ENCODE peak calls at places on chromosomes 4 and X, in seven cellular contexts. N is fibroblast of the aortic adventitia; E is GM10248; S is left ventricle myocardium inferior; W is gastrocnemius medialis; I is activated CD8-positive, alpha-beta T cell treated with anti-CD3 and anti-CD28 coated beads for 36 hours; B is kidney epithelial cell. L is an unnamed sample.

GRCh38 chr4:83250666-83251065 is 33.9 kb downstream of the COQ2 start:
- DNase-seq in S (no peak), B (no peak), E (no peak), I (no peak), W (no peak), N (no peak), L (no peak)

GRCh38 chrX:1899841-1900240 is 285.0 kb downstream of the ASMT start:
- DNase-seq in I (no peak), N (no peak), S (no peak), E (no peak), W (no peak), B (no peak), L (no peak)

GRCh38 chr4:10461091-10461849 is 4.0 kb upstream of the ZNF518B start:
- DNase-seq in S (peak), W (no peak), I (peak), E (peak), N (peak), B (no peak), L (peak)

GRCh38 chr4:38230121-38230728 is 270.0 kb downstream of the PTTG2 start:
- DNase-seq in W (no peak), E (no peak), I (no peak), B (no peak), S (no peak), N (no peak), L (no peak)

GRCh38 chr4:68617003-68617698 is 41.0 kb upstream of the UGT2B17 start:
- DNase-seq in B (no peak), I (no peak), S (no peak), W (no peak), N (no peak), E (peak), L (no peak)

GRCh38 chr4:101806914-101807313 is 16.4 kb downstream of the BANK1 start:
- DNase-seq in I (no peak), N (peak), E (peak), B (peak), S (no peak), W (no peak), L (no peak)

GRCh38 chr4:100189820-100190642 is at the start of gene DDIT4L:
- DNase-seq in N (peak), I (peak), W (peak), E (peak), S (peak), B (no peak), L (no peak)

GRCh38 chrX:29952016-29952415 is 263.3 kb upstream of the MAGEB2 start:
- DNase-seq in E (no peak), N (peak), W (no peak), S (no peak), I (no peak), B (no peak), L (no peak)

GRCh38 chr4:166293551-166293950 is 420.5 kb downstream of the TLL1 start:
- DNase-seq in N (peak), I (no peak), B (no peak), S (no peak), E (no peak), W (no peak), L (no peak)

GRCh38 chr4:5955201-5955821 is 62.4 kb upstream of the CRMP1 start:
- DNase-seq in E (no peak), S (no peak), B (no peak), N (no peak), I (no peak), W (no peak), L (no peak)

GRCh38 chrX:38008658-38009057 is 2.3 kb downstream of the SYTL5 start:
- DNase-seq in N (no peak), B (no peak), I (no peak), S (no peak), E (no peak), W (no peak), L (no peak)

GRCh38 chr4:174192943-174193342 is 90.5 kb downstream of the FBXO8 start:
- DNase-seq in S (no peak), B (no peak), I (no peak), N (no peak), E (no peak), W (no peak), L (no peak)

GRCh38 chr4:155442267-155443105 is 65.7 kb upstream of the MAP9 start:
- DNase-seq in S (peak), I (peak), N (peak), B (no peak), E (peak), W (peak), L (peak)

GRCh38 chr4:84750260-84750955 is 167.5 kb downstream of the CDS1 start:
- DNase-seq in E (peak), B (peak), N (peak), W (no peak), S (no peak), I (no peak), L (peak)

GRCh38 chr4:24794916-24795665 is at the start of gene SOD3:
- DNase-seq in E (no peak), S (peak), B (peak), W (peak), N (peak), I (no peak), L (peak)

GRCh38 chr4:100984901-100985300 is 362.4 kb downstream of the PPP3CA start:
- DNase-seq in S (no peak), W (no peak), B (peak), N (peak), I (no peak), E (no peak), L (peak)

GRCh38 chrX:149950681-149951080 is 12.4 kb upstream of the EOLA2 start:
- DNase-seq in B (no peak), W (no peak), S (no peak), E (peak), I (peak), N (peak), L (peak)

GRCh38 chrX:3550160-3550765 is 163.2 kb downstream of the PRKX start:
- DNase-seq in N (peak), W (no peak), S (no peak), E (no peak), I (no peak), B (no peak), L (no peak)

GRCh38 chrX:47169726-47170515 is 23.7 kb upstream of the UBA1 start:
- DNase-seq in N (peak), B (no peak), S (peak), W (no peak), I (no peak), E (no peak), L (peak)

GRCh38 chrX:49910344-49910743 is 12.1 kb upstream of the CLCN5 start:
- DNase-seq in N (no peak), S (no peak), E (no peak), W (no peak), B (no peak), I (peak), L (no peak)

GRCh38 chrX:153766871-153767673 is 3.0 kb downstream of the PLXNB3 start:
- DNase-seq in B (no peak), W (peak), E (no peak), S (no peak), I (no peak), N (no peak), L (no peak)

GRCh38 chr4:73897380-73898136 is 28.4 kb downstream of the CXCL1 start:
- DNase-seq in W (no peak), N (peak), E (no peak), I (no peak), B (no peak), S (no peak), L (peak)

GRCh38 chr4:11548529-11549176 is 120.0 kb upstream of the HS3ST1 start:
- DNase-seq in N (no peak), I (peak), W (no peak), S (no peak), B (peak), E (no peak), L (no peak)

GRCh38 chrX:34886011-34886410 is 56.6 kb upstream of the FAM47B start:
- DNase-seq in W (no peak), E (no peak), S (no peak), I (no peak), B (no peak), N (peak), L (no peak)

GRCh38 chr4:152094851-152095700 is 334.3 kb upstream of the GATB start:
- DNase-seq in W (no peak), S (no peak), B (no peak), N (peak), E (no peak), I (no peak), L (peak)

GRCh38 chr4:56995525-56995924 is 16.8 kb downstream of the POLR2B start:
- DNase-seq in E (no peak), N (peak), W (peak), I (no peak), S (peak), B (no peak), L (peak)

GRCh38 chr4:41076481-41076880 is 137.9 kb downstream of the APBB2 start:
- DNase-seq in S (no peak), W (no peak), I (no peak), N (no peak), B (no peak), E (no peak), L (no peak)

GRCh38 chr4:187475901-187476300 is 519.7 kb upstream of the ZFP42 start:
- DNase-seq in S (no peak), W (no peak), E (no peak), B (no peak), I (no peak), N (no peak), L (no peak)

GRCh38 chr4:145734576-145735329 is 54.8 kb downstream of the C4orf51 start:
- DNase-seq in S (no peak), I (no peak), B (peak), N (peak), W (peak), E (peak), L (peak)

GRCh38 chr4:5708829-5709680 is 696 bp upstream of the EVC2 start:
- DNase-seq in N (no peak), W (no peak), I (no peak), S (no peak), B (no peak), E (no peak), L (no peak)

GRCh38 chr4:2357821-2358745 is 60.4 kb downstream of the ZFYVE28 start:
- DNase-seq in S (no peak), E (no peak), W (no peak), B (no peak), I (no peak), N (no peak), L (no peak)

GRCh38 chrX:9786839-9787635 is 808 bp downstream of the SHROOM2 start:
- DNase-seq in N (no peak), E (no peak), I (no peak), S (no peak), W (no peak), B (no peak), L (no peak)

GRCh38 chr4:120692964-120693363 is 229.6 kb downstream of the PRDM5 start:
- DNase-seq in W (no peak), B (peak), S (no peak), N (peak), I (no peak), E (no peak), L (peak)

DNA sequence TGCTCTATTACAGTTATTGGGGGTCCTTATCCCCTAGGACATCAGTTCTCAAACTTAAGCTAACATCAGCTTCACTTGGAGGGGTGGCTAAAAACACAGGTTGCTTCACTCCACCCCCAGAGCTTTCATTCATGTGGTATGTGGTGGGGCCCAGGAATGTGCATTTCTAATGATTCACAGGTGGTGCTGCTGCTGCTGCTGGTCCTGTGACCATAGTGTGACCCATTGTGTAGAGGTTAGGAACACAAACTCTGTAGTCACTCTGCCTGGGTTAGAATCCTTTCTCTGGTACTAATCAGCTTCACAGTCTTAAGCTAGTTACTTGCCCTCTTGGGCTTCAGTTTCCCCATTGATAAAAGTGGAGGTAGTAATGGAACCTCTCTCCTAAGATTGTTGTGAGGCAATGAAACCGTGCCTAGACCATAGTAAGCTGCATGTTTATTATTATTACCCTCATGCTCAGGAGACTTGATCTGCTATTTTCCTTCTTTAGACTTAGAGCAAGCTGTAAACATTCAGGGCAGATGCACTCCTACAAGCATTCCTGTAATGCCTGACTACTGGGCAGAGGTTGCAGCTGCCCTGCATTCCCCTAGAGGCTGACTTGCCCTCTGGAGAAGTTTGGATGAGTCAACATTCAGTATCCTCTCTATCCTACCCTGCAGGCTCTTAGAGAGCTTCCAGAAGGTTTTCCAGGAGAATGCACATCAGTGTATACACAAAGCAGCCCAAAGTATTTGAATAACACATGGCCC is 94.1 kb upstream of the ACSL4 start:
- DNase-seq in W (no peak), N (peak), S (no peak), I (peak), B (peak), E (no peak), L (peak)
- TF ChIP-seq CTCF in W (no peak), N (no peak), S (no peak), I (no peak), B (no peak), E (no peak), L (peak)

DNA sequence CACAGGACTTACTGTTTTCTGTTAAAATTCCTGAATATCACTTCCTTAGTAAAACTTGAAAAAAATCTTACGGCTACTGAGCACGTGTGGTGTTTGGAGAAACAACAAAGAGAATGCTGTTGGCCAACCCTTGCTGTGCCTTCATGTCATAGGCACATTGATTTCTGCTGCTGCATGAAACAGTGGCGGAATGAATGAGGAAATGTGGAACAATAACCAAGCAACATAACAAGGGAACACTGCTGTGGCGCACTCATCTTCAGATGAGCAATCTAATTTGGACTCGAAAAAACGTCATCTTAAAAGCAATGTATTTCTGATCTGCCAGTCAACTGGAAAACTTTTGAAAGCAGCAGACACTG is 51.5 kb downstream of the PROM1 start:
- DNase-seq in W (no peak), E (no peak), S (no peak), B (no peak), I (no peak), N (no peak), L (no peak)
- TF ChIP-seq CTCF in W (no peak), E (no peak), S (no peak), B (no peak), I (no peak), N (no peak), L (no peak)

GRCh38 chr4:177986236-177986635 is 544.0 kb upstream of the AGA start:
- DNase-seq in E (no peak), B (no peak), I (no peak), N (no peak), S (no peak), W (no peak), L (no peak)

GRCh38 chr4:177987896-177988295 is 545.7 kb upstream of the AGA start:
- DNase-seq in E (no peak), B (no peak), W (no peak), N (no peak), S (no peak), I (no peak), L (no peak)
- TF ChIP-seq CTCF in E (no peak), B (no peak), W (no peak), N (no peak), S (no peak), I (no peak), L (no peak)

GRCh38 chrX:39652336-39652735 is 445.4 kb downstream of the BCOR start:
- DNase-seq in W (no peak), I (peak), S (no peak), E (peak), B (no peak), N (peak), L (no peak)
- TF ChIP-seq CTCF in W (peak), I (no peak), S (peak), E (peak), B (peak), N (peak), L (peak)

GRCh38 chr4:7462509-7462971 is 27.8 kb upstream of the PSAPL1 start:
- DNase-seq in W (no peak), I (no peak), N (no peak), E (no peak), B (no peak), S (peak), L (no peak)
- TF ChIP-seq CTCF in W (no peak), I (no peak), N (no peak), E (no peak), B (no peak), S (peak), L (peak)

GRCh38 chr4:136551753-136552152 is 980.5 kb downstream of the PCDH18 start:
- DNase-seq in E (no peak), S (no peak), B (no peak), N (no peak), W (no peak), I (no peak), L (no peak)
- TF ChIP-seq CTCF in E (no peak), S (no peak), B (no peak), N (no peak), W (no peak), I (no peak), L (no peak)

GRCh38 chrX:12790878-12791252 is 347 bp upstream of the PRPS2 start:
- DNase-seq in I (no peak), W (no peak), B (no peak), E (no peak), S (no peak), N (no peak), L (no peak)
- TF ChIP-seq CTCF in I (no peak), W (no peak), B (no peak), E (no peak), S (no peak), N (no peak), L (no peak)

L was measured in astrocyte of the cerebellum.